ENCODE peak calls at places on chromosomes 13 and 19, in ten cellular contexts. R, D, F, I, K, Z, B, E, Y and U are unnamed samples. For H3K9me3, the result is how much of the 10 kb centered on the place peaks cover.

GRCh38 chr13:37934339-37935191 is 65.0 kb upstream of the TRPC4 start:
- DNase-seq in F (no peak), Y (no peak), B (no peak), E (no peak), I (no peak), R (no peak), K (no peak), D (no peak), Z (no peak), U (no peak)

GRCh38 chr13:75838366-75839017 is 202.4 kb downstream of the LMO7 start:
- DNase-seq in F (no peak), Z (no peak), I (no peak), D (no peak), B (no peak), R (no peak), K (no peak), Y (no peak), E (no peak), U (no peak)

GRCh38 chr19:32131037-32131436 is 214.4 kb upstream of the ZNF507 start:
- DNase-seq in Z (peak), I (peak), E (no peak), K (no peak), F (no peak), D (no peak), B (no peak), Y (no peak), R (no peak), U (no peak)

GRCh38 chr13:67048793-67049150 is 181.4 kb downstream of the PCDH9 start:
- DNase-seq in E (no peak), Y (no peak), K (no peak), F (no peak), R (no peak), Z (no peak), B (no peak), I (no peak), D (no peak), U (no peak)

GRCh38 chr19:48095637-48096175 is 14.9 kb downstream of the PLA2G4C start:
- DNase-seq in R (no peak), F (no peak), D (no peak), K (no peak), Z (no peak), B (no peak), E (no peak), I (no peak), Y (no peak), U (no peak)

GRCh38 chr13:99282264-99283231 is 24.4 kb upstream of the GPR18 start:
- DNase-seq in R (no peak), B (no peak), E (no peak), D (no peak), Z (no peak), Y (no peak), K (no peak), F (no peak), I (no peak), U (no peak)

GRCh38 chr13:34161829-34162544 is 344.0 kb downstream of the RFC3 start:
- DNase-seq in D (no peak), R (no peak), I (no peak), E (no peak), Y (no peak), K (peak), B (no peak), Z (no peak), F (no peak), U (no peak)

GRCh38 chr19:30070198-30070969 is 128.3 kb downstream of the URI1 start:
- DNase-seq in B (peak), I (no peak), F (no peak), Z (no peak), K (no peak), D (peak), R (no peak), E (peak), Y (peak), U (peak)

GRCh38 chr13:30319130-30319529 is 11.8 kb upstream of the KATNAL1 start:
- DNase-seq in K (no peak), Y (no peak), R (no peak), F (no peak), I (no peak), E (no peak), Z (no peak), B (no peak), D (no peak), U (no peak)

GRCh38 chr19:55809381-55810058 is 22.3 kb downstream of the NLRP11 start:
- DNase-seq in R (peak), E (peak), I (no peak), Y (peak), F (peak), B (no peak), K (peak), D (peak), Z (peak), U (peak)

GRCh38 chr19:56840452-56841193 is at the start of the genes PEG3 and ZIM2:
- DNase-seq in D (peak), I (no peak), B (peak), Z (peak), R (no peak), Y (peak), F (no peak), E (peak), K (no peak), U (no peak)
- H3K9me3 ChIP-seq in D (under half), I (under half), B (under half), Z (under half), R (under half), Y (under half), F (half or more), E (under half), K (half or more), U (under half)

DNA sequence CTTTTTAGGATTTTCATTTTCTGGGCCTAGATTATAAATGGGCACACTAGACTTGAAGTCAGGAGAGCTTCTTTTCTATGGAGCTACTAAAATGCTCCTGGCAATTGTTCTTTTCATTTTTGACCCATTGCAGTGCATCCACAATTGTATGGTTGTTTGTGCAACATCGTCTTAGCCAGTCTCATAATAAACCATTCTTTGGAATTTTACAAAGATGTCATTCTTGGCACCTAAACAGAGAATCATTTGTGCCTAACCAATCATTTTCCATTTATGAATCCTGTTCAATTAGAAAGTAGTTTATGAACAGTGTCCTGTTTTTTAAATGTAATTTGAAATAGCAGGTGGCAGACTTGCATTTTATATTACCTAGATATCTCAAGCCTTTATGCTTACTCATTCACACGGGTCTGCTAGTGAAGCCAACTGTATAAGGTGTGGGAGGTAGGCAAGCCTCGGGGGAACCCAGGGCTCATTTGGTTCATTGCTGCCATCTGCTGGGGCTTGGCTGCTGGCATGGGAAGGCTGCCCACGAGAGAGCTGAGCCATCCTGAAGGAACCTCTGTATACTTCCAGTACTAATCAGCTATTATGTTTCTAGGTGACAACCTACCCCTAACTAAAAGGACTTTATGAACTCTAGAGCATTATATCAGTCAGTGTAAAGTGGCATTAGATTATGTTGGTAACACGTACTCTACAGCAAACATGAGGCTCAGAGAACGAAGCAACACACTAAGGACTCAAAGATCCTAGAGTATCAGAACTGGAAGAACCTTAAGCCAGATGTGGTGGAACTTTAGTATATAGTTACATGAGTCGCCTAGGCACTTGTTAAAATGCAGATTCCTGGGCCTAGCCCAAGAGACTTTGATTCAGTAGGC is 60.0 kb downstream of the TPT1 start:
- DNase-seq in D (peak), Z (peak), I (no peak), R (peak), K (peak), B (no peak), E (peak), Y (peak), F (peak), U (peak)
- TF ChIP-seq EP300 in D (no peak), Z (no peak), I (no peak), R (no peak), K (no peak), B (no peak), E (no peak), Y (no peak), F (no peak), U (no peak)

GRCh38 chr19:4389064-4389375 is 11.3 kb downstream of the SH3GL1 start:
- DNase-seq in K (no peak), E (no peak), Z (no peak), Y (no peak), B (no peak), D (no peak), R (no peak), F (no peak), I (no peak), U (no peak)

GRCh38 chr19:4390017-4390861 is 10.1 kb downstream of the SH3GL1 start:
- DNase-seq in R (no peak), I (no peak), Z (no peak), F (peak), E (peak), K (no peak), B (no peak), D (peak), Y (no peak), U (no peak)

GRCh38 chr19:4389511-4390016 is 10.8 kb downstream of the SH3GL1 start:
- DNase-seq in I (no peak), E (no peak), Y (no peak), Z (no peak), F (no peak), D (no peak), K (no peak), R (no peak), B (no peak), U (no peak)

GRCh38 chr19:4391701-4392543 is 8.4 kb downstream of the SH3GL1 start:
- DNase-seq in R (no peak), Y (no peak), K (no peak), F (no peak), I (no peak), B (no peak), E (no peak), Z (peak), D (no peak), U (no peak)

GRCh38 chr19:4390862-4391693 is 9.3 kb downstream of the SH3GL1 start:
- DNase-seq in Z (no peak), Y (no peak), R (no peak), I (no peak), E (no peak), K (no peak), F (no peak), D (no peak), B (no peak), U (no peak)
- TF ChIP-seq POLR2A in Z (no peak), Y (no peak), R (no peak), I (no peak), E (no peak), K (no peak), F (no peak), D (no peak), B (no peak), U (no peak)

GRCh38 chr19:51901860-51902259 is 3.0 kb downstream of the ZNF649 start:
- DNase-seq in K (no peak), Y (no peak), B (no peak), Z (no peak), D (no peak), I (no peak), F (no peak), R (no peak), E (no peak), U (no peak)
- H3K9me3 ChIP-seq in K (half or more), Y (under half), B (under half), Z (under half), D (under half), I (under half), F (half or more), R (half or more), E (under half), U (under half)